ENCODE peak calls at places on chromosomes 12 and 14, in five cellular contexts. One of them, this sample, is unnamed.

GRCh38 chr12:70443274-70443673 is 77.2 kb downstream of the KCNMB4 start:
- DNase-seq in A549: no peak
- DNase-seq in Peyer's patch: no peak
- DNase-seq in right cardiac atrium: no peak
- DNase-seq in OCI-LY7: no peak
- DNase-seq in this sample: no peak

GRCh38 chr14:96959992-96960391 is 162.8 kb downstream of the VRK1 start:
- DNase-seq in A549: no peak
- DNase-seq in OCI-LY7: no peak
- DNase-seq in Peyer's patch: no peak
- DNase-seq in right cardiac atrium: no peak
- DNase-seq in this sample: no peak

GRCh38 chr14:100774164-100774537 is 47.5 kb downstream of the DLK1 start:
- DNase-seq in Peyer's patch: no peak
- DNase-seq in right cardiac atrium: no peak
- DNase-seq in A549: no peak
- DNase-seq in OCI-LY7: no peak
- DNase-seq in this sample: no peak

GRCh38 chr12:31390991-31391390 is 65.0 kb upstream of the SINHCAF start:
- DNase-seq in right cardiac atrium: no peak
- DNase-seq in Peyer's patch: no peak
- DNase-seq in OCI-LY7: no peak
- DNase-seq in A549: no peak
- DNase-seq in this sample: no peak

GRCh38 chr12:52076811-52077210 is 2.7 kb upstream of the SMIM41 start:
- DNase-seq in A549: no peak
- DNase-seq in Peyer's patch: no peak
- DNase-seq in right cardiac atrium: no peak
- DNase-seq in OCI-LY7: no peak
- DNase-seq in this sample: no peak

GRCh38 chr12:124636138-124636968 is 68.9 kb upstream of the NCOR2 start:
- DNase-seq in right cardiac atrium: no peak
- DNase-seq in Peyer's patch: no peak
- DNase-seq in A549: peak
- DNase-seq in OCI-LY7: no peak
- DNase-seq in this sample: no peak

GRCh38 chr12:29333178-29333577 is 47.8 kb downstream of the ERGIC2 start:
- DNase-seq in right cardiac atrium: no peak
- DNase-seq in A549: no peak
- DNase-seq in OCI-LY7: no peak
- DNase-seq in Peyer's patch: no peak
- DNase-seq in this sample: no peak

GRCh38 chr14:59262717-59263469 is 74.4 kb downstream of the DAAM1 start:
- DNase-seq in Peyer's patch: peak
- DNase-seq in OCI-LY7: no peak
- DNase-seq in A549: peak
- DNase-seq in right cardiac atrium: peak
- DNase-seq in this sample: no peak

GRCh38 chr12:109820921-109821381 is 12.2 kb downstream of the TRPV4 start:
- DNase-seq in right cardiac atrium: no peak
- DNase-seq in OCI-LY7: no peak
- DNase-seq in A549: no peak
- DNase-seq in Peyer's patch: no peak
- DNase-seq in this sample: no peak

GRCh38 chr14:68278568-68279436 is 459.2 kb downstream of the RAD51B start:
- DNase-seq in OCI-LY7: no peak
- DNase-seq in right cardiac atrium: no peak
- DNase-seq in Peyer's patch: no peak
- DNase-seq in A549: peak
- DNase-seq in this sample: no peak

GRCh38 chr12:132514838-132515237 is 24.9 kb downstream of the FBRSL1 start:
- DNase-seq in right cardiac atrium: no peak
- DNase-seq in A549: no peak
- DNase-seq in Peyer's patch: no peak
- DNase-seq in OCI-LY7: no peak
- DNase-seq in this sample: no peak

GRCh38 chr12:12807970-12808702 is 5.0 kb upstream of the DDX47 start:
- DNase-seq in Peyer's patch: no peak
- DNase-seq in right cardiac atrium: peak
- DNase-seq in A549: no peak
- DNase-seq in OCI-LY7: peak
- DNase-seq in this sample: no peak

GRCh38 chr12:43930032-43930431 is 94.2 kb downstream of the TMEM117 start:
- DNase-seq in OCI-LY7: no peak
- DNase-seq in Peyer's patch: no peak
- DNase-seq in right cardiac atrium: no peak
- DNase-seq in A549: no peak
- DNase-seq in this sample: no peak

GRCh38 chr14:64732536-64733120 is 28.4 kb downstream of the PLEKHG3 start:
- DNase-seq in OCI-LY7: no peak
- DNase-seq in right cardiac atrium: no peak
- DNase-seq in A549: no peak
- DNase-seq in Peyer's patch: peak
- DNase-seq in this sample: no peak

GRCh38 chr12:116332705-116333380 is 55.4 kb upstream of the MED13L start:
- DNase-seq in Peyer's patch: no peak
- DNase-seq in OCI-LY7: no peak
- DNase-seq in A549: no peak
- DNase-seq in right cardiac atrium: no peak
- DNase-seq in this sample: no peak

GRCh38 chr12:26831959-26832816 is 806 bp downstream of the ITPR2 start:
- DNase-seq in A549: peak
- DNase-seq in Peyer's patch: peak
- DNase-seq in right cardiac atrium: peak
- DNase-seq in OCI-LY7: peak
- DNase-seq in this sample: peak

GRCh38 chr12:34186492-34186891 is 164.2 kb downstream of the ALG10 start:
- DNase-seq in OCI-LY7: no peak
- DNase-seq in Peyer's patch: no peak
- DNase-seq in right cardiac atrium: no peak
- DNase-seq in A549: no peak
- DNase-seq in this sample: no peak

GRCh38 chr14:34301107-34301734 is 160.8 kb downstream of the SPTSSA start:
- DNase-seq in A549: peak
- DNase-seq in OCI-LY7: peak
- DNase-seq in right cardiac atrium: no peak
- DNase-seq in Peyer's patch: no peak
- DNase-seq in this sample: no peak

GRCh38 chr12:43694879-43695278 is 63.7 kb downstream of the PUS7L start:
- DNase-seq in A549: no peak
- DNase-seq in Peyer's patch: no peak
- DNase-seq in OCI-LY7: no peak
- DNase-seq in right cardiac atrium: no peak
- DNase-seq in this sample: no peak

GRCh38 chr12:102504871-102505270 is 24.5 kb upstream of the IGF1 start:
- DNase-seq in Peyer's patch: no peak
- DNase-seq in A549: no peak
- DNase-seq in right cardiac atrium: no peak
- DNase-seq in OCI-LY7: no peak
- DNase-seq in this sample: no peak

GRCh38 chr12:102503871-102504270 is 23.5 kb upstream of the IGF1 start:
- DNase-seq in A549: no peak
- DNase-seq in Peyer's patch: no peak
- DNase-seq in right cardiac atrium: no peak
- DNase-seq in OCI-LY7: no peak
- DNase-seq in this sample: no peak

GRCh38 chr12:102503056-102503681 is 22.8 kb upstream of the IGF1 start:
- DNase-seq in right cardiac atrium: no peak
- DNase-seq in Peyer's patch: no peak
- DNase-seq in A549: no peak
- DNase-seq in OCI-LY7: no peak
- DNase-seq in this sample: no peak

GRCh38 chr12:102501773-102502172 is 21.4 kb upstream of the IGF1 start:
- DNase-seq in A549: no peak
- DNase-seq in Peyer's patch: no peak
- DNase-seq in right cardiac atrium: no peak
- DNase-seq in OCI-LY7: no peak
- DNase-seq in this sample: no peak

DNA sequence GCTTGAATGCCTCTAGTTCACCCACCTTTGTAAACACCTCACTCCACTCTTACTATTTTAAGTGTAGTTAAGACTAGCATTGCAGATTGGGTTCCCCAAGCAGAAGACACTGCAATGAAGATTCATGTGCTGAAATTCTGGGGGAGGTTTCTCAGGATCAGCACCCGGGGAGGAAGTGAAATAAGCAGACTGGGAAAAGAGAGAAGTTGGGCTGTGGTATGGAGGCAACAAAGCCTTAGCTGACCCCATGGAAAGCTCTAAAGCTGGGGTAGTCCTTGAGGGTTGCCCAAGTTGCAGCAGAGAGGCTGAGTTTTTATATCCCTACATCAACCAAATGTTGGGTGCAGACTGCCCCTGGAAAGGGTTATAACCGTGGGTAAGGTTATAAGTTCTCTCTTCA is 23.9 kb upstream of the IGF1 start:
- DNase-seq in right cardiac atrium: no peak
- DNase-seq in A549: no peak
- DNase-seq in OCI-LY7: no peak
- DNase-seq in Peyer's patch: no peak
- DNase-seq in this sample: no peak
- H3K27ac ChIP-seq in right cardiac atrium: no peak
- H3K27ac ChIP-seq in A549: no peak
- H3K27ac ChIP-seq in OCI-LY7: no peak
- H3K27ac ChIP-seq in Peyer's patch: no peak
- H3K27ac ChIP-seq in this sample: no peak

DNA sequence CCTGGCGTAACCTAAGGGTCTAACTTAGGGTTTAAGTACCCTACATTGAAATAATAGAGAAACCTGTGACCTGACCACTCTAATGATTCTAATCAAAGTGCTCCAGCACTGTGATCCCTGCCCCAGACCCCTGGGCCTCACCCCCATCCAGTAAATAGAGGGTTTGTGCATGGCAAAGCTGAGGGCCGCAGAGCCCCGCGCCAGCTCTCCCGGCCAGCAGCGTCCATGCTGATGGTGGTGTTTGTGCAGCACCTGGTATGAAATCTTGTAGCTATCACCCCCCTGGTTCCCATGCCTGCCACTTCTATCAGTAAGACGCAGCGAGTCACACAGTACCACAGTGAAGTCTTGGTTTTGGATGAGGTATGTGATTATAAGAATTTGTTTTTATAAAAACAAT is 156.1 kb downstream of the CACNA1C start:
- DNase-seq in Peyer's patch: no peak
- DNase-seq in OCI-LY7: no peak
- DNase-seq in right cardiac atrium: no peak
- DNase-seq in A549: no peak
- DNase-seq in this sample: no peak
- H3K27ac ChIP-seq in Peyer's patch: no peak
- H3K27ac ChIP-seq in OCI-LY7: no peak
- H3K27ac ChIP-seq in right cardiac atrium: no peak
- H3K27ac ChIP-seq in A549: no peak
- H3K27ac ChIP-seq in this sample: no peak

DNA sequence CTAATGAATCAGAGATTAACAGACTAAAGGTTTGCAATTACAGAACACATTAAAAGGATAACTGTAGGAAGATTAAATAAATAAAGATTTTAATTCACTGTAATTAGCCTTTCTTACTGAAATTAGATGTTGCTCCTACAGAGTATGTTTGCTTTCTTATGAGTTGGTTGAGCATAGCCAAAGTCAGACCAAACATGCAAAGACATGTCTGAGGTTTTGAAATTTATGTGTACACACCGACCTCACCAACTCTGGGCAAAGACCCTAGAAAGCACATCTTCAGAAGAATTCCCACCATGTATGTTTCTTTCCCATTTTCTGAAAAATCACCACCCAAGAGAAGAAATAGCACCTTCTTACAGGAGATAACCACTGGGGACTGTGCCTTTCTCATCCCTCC is 159.2 kb downstream of the PAX9 start:
- DNase-seq in A549: no peak
- DNase-seq in right cardiac atrium: no peak
- DNase-seq in Peyer's patch: no peak
- DNase-seq in OCI-LY7: no peak
- DNase-seq in this sample: no peak
- H3K27ac ChIP-seq in A549: no peak
- H3K27ac ChIP-seq in right cardiac atrium: no peak
- H3K27ac ChIP-seq in Peyer's patch: no peak
- H3K27ac ChIP-seq in OCI-LY7: no peak
- H3K27ac ChIP-seq in this sample: no peak

GRCh38 chr14:24840204-24840893 is 206.4 kb upstream of the GZMB start:
- DNase-seq in OCI-LY7: no peak
- DNase-seq in right cardiac atrium: no peak
- DNase-seq in A549: no peak
- DNase-seq in Peyer's patch: no peak
- DNase-seq in this sample: no peak

GRCh38 chr14:24843494-24843893 is 206.5 kb downstream of the STXBP6 start:
- DNase-seq in Peyer's patch: no peak
- DNase-seq in OCI-LY7: peak
- DNase-seq in A549: no peak
- DNase-seq in right cardiac atrium: no peak
- DNase-seq in this sample: no peak

GRCh38 chr14:24838945-24839616 is 205.1 kb upstream of the GZMB start:
- DNase-seq in A549: no peak
- DNase-seq in OCI-LY7: no peak
- DNase-seq in right cardiac atrium: no peak
- DNase-seq in Peyer's patch: no peak
- DNase-seq in this sample: no peak

GRCh38 chr14:24837280-24838046 is 203.5 kb upstream of the GZMB start:
- DNase-seq in OCI-LY7: no peak
- DNase-seq in A549: no peak
- DNase-seq in Peyer's patch: no peak
- DNase-seq in right cardiac atrium: no peak
- DNase-seq in this sample: no peak

GRCh38 chr14:24839617-24840203 is 205.7 kb upstream of the GZMB start:
- DNase-seq in A549: no peak
- DNase-seq in OCI-LY7: no peak
- DNase-seq in Peyer's patch: no peak
- DNase-seq in right cardiac atrium: no peak
- DNase-seq in this sample: no peak
- H3K27ac ChIP-seq in A549: no peak
- H3K27ac ChIP-seq in OCI-LY7: no peak
- H3K27ac ChIP-seq in Peyer's patch: no peak
- H3K27ac ChIP-seq in right cardiac atrium: no peak
- H3K27ac ChIP-seq in this sample: no peak

DNA sequence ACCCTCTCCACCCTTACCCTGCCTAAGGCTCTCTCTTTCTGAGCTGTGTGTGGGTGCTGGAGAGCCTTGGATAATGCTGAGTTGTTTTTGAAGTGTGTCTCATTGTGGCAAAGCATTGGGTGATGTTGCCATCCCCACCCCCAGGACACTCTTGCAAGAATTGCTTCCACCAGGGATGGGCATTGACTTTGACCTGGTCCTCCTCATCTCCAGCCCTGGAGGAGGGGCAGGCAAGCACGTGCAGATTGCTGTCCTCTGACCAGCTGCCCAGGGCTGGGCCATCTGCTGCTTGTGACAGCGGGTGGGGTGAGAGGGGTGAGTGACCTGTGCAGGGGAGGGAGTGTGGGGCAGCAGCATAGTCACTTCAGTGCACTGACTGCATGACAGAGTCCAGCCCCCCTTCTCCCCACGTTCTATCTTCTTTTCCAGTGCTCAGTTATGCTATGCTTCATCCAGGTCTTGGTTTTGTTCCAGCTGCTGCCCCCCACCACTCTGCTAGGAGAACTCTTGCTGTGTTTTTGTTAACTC is 26.2 kb downstream of the SUSD6 start:
- DNase-seq in A549: no peak
- DNase-seq in right cardiac atrium: peak
- DNase-seq in OCI-LY7: no peak
- DNase-seq in Peyer's patch: peak
- DNase-seq in this sample: no peak
- H3K27ac ChIP-seq in A549: peak
- H3K27ac ChIP-seq in right cardiac atrium: no peak
- H3K27ac ChIP-seq in OCI-LY7: peak
- H3K27ac ChIP-seq in Peyer's patch: peak
- H3K27ac ChIP-seq in this sample: no peak